ENCODE peak calls at places on chromosome 19, in seven cellular contexts. H is neuronal stem cell, K is H1, O is H9, A is mesenchymal stem cell, B is trophoblast cell, L is mesendoderm. E is an unnamed sample.
A peak's percentile ranks its signal among the peaks of the same experiment; 100 is the strongest.

GRCh38 chr19:16575861-16576689 is 3.9 kb upstream of the SLC35E1 start:
- DNase-seq in L (no peak), A (no peak), H (no peak), O (no peak), K (no peak), B (no peak), E (no peak)

GRCh38 chr19:2469102-2469914 is 6.6 kb upstream of the GADD45B start:
- DNase-seq in H (no peak), B (peak; percentile 84), K (no peak), O (peak; percentile 83), L (peak; percentile 95), A (peak; percentile 83), E (peak; percentile 78)

GRCh38 chr19:44672226-44672625 is 944 bp downstream of the CEACAM19 start:
- DNase-seq in H (no peak), L (no peak), K (no peak), A (no peak), B (no peak), O (no peak), E (no peak)

GRCh38 chr19:51473009-51473707 is 5.2 kb upstream of the CEACAM18 start:
- DNase-seq in A (peak; percentile 48), B (peak; percentile 68), K (peak; percentile 86), L (peak; percentile 68), O (peak; percentile 65), H (peak; percentile 48), E (peak; percentile 59)

GRCh38 chr19:14561249-14561648 is 10.6 kb downstream of the NDUFB7 start:
- DNase-seq in O (no peak), B (no peak), H (no peak), K (no peak), L (no peak), A (no peak), E (no peak)

GRCh38 chr19:23436944-23437343 is 41.7 kb upstream of the ZNF91 start:
- DNase-seq in K (peak; percentile 47), H (no peak), B (no peak), A (no peak), O (peak; percentile 28), L (peak; percentile 54), E (no peak)

GRCh38 chr19:13260883-13261653 is 110.9 kb downstream of the IER2 start:
- DNase-seq in H (no peak), A (peak; percentile 85), L (peak; percentile 27), O (no peak), B (peak; percentile 83), K (no peak), E (peak; percentile 93)

GRCh38 chr19:50551713-50552187 is 16.5 kb downstream of the LRRC4B start:
- DNase-seq in K (peak; percentile 54), L (peak; percentile 61), H (peak; percentile 75), A (no peak), O (no peak), B (no peak), E (no peak)

GRCh38 chr19:38617764-38618589 is at the start of gene MAP4K1:
- DNase-seq in H (no peak), L (no peak), K (no peak), O (no peak), A (no peak), B (no peak), E (no peak)

GRCh38 chr19:39046037-39046821 is 13.9 kb upstream of the FBXO27 start:
- DNase-seq in H (no peak), O (no peak), K (no peak), B (no peak), A (peak; percentile 23), L (peak; percentile 57), E (no peak)

GRCh38 chr19:18904334-18905057 is 8.5 kb upstream of the CERS1 start:
- DNase-seq in K (no peak), A (no peak), O (no peak), B (no peak), H (no peak), L (no peak), E (no peak)

GRCh38 chr19:50435627-50436026 is 2.9 kb downstream of the MYBPC2 start:
- DNase-seq in L (no peak), K (no peak), A (no peak), B (no peak), O (no peak), H (no peak), E (no peak)

DNA sequence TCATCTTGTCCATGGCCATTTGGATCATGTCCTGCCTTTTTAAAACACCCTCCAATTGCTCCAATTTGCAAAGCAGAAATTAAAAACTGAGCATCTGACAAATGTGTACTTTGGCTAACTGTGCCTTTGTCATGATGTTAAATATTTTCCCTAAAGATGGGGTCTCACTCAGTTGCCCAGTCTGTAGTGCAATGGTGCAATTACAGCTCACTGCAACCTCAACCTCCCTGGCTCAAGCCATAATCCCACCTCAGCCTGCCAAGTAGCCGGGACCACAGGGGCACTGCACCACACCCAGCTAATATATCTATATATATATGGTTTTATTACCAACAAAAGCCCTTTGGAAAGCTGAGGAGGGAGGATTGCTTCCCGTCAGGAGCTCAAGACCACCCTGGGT is 782.7 kb downstream of the UQCRFS1 start:
- DNase-seq in O (no peak), L (no peak), H (no peak), K (peak; percentile 11), B (no peak), A (no peak), E (no peak)
- H2BK5ac ChIP-seq in O (no peak overlapping the region), L (no peak overlapping the region), H (no peak overlapping the region), K (no peak overlapping the region), B (no peak overlapping the region), A (no peak overlapping the region), E (no peak overlapping the region)

GRCh38 chr19:55671054-55671378 is 4.0 kb upstream of the EPN1 start:
- DNase-seq in B (no peak), K (no peak), A (no peak), O (no peak), H (no peak), L (no peak), E (no peak)
- H2BK5ac ChIP-seq in B (no peak overlapping the region), K (no peak overlapping the region), A (no peak overlapping the region), O (no peak overlapping the region), H (peak overlapping the region; percentile 11), L (no peak overlapping the region), E (no peak overlapping the region)

GRCh38 chr19:29120471-29120870 is 92.5 kb downstream of the UQCRFS1 start:
- DNase-seq in B (peak; percentile 70), K (no peak), L (no peak), H (no peak), A (no peak), O (no peak), E (no peak)
- H2BK5ac ChIP-seq in B (no peak overlapping the region), K (no peak overlapping the region), L (no peak overlapping the region), H (no peak overlapping the region), A (no peak overlapping the region), O (no peak overlapping the region), E (no peak overlapping the region)

DNA sequence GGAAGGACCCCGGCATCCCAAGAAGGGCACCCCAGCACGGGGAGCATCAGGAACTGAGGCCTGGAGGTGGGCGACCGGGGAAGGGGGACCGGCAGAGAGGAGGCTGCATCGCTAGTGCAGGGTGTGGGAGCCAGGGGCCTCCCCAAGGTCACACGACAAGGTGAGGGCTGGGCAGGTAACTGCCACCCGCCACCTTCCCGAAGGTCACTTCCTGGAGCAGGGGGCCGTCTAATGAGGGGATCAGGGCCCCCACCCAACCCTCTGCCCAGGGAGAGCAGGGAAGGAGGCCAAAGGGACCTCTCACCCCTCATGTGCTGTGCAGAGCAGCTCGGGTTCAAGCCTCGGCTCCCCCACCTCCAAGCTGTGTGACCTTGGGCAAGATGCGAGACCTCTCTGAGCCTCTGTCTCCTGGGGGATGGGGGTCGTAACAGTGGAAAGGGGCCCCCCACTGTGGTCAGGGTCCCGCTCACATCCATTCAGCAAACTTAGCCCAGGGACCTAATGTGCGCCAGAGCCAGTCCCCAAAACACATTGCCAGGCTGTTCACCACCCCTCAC is 6.0 kb downstream of the ZBTB7A start:
- DNase-seq in K (no peak), O (no peak), A (no peak), L (no peak), B (no peak), H (no peak), E (no peak)
- H2BK5ac ChIP-seq in K (peak overlapping the region; percentile 71), O (no peak overlapping the region), A (no peak overlapping the region), L (no peak overlapping the region), B (no peak overlapping the region), H (no peak overlapping the region), E (peak overlapping the region; percentile 32)

DNA sequence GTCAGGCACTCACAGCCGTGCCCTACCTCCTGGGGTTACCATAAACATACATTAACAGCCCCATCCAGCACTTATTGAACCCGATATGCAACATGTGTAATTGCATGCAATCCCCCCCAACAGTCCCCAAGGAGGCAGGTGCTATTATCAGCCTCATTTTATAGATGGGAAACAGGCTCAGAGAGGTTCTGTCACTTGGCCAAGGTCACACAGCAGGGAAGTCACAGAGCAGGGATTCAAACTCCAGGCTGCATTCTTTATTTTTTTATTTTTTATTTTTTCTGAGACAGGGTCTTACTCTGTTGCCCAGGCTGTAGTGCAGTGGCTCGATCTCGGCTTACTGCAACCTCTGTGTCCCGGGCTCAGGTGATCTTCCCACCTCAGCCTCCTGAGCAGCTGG is 38.4 kb upstream of the TNFAIP8L1 start:
- DNase-seq in K (no peak), A (no peak), L (no peak), H (no peak), B (no peak), O (no peak), E (no peak)
- H2BK5ac ChIP-seq in K (no peak overlapping the region), A (no peak overlapping the region), L (no peak overlapping the region), H (no peak overlapping the region), B (no peak overlapping the region), O (no peak overlapping the region), E (no peak overlapping the region)

DNA sequence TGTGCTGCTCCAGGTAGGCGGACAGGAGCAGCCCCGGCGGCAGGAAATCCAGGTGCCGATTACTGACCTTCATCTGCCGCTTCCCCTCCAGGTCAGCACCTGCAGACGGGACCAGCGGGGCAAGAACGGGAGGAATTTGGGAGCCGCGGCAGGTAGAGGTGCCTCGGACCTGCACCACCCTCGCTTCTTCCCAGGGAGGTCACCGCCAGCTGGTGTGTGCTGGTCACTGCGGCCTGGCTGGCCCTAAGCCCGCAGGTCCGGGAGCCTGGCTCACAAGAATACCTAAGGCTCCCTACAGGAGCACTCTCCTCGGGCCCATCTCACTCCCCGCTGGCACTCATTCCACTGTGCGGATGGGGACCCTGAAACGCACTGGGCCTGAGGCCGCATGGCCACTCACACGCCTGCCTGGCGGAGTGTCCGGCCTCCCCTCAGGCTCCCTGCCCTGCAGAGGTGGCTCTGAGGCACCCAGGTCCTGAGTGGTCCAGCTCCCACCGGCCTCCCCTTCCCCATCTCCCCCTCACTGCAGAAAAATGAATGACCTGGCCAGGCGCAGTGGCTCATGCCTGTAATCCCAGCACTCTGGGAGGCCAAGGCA is 4.3 kb downstream of the RNU6-9 start:
- DNase-seq in L (no peak), H (no peak), B (peak; percentile 80), A (no peak), O (peak; percentile 71), K (peak; percentile 69), E (no peak)
- H2BK5ac ChIP-seq in L (no peak overlapping the region), H (no peak overlapping the region), B (no peak overlapping the region), A (no peak overlapping the region), O (no peak overlapping the region), K (no peak overlapping the region), E (no peak overlapping the region)

DNA sequence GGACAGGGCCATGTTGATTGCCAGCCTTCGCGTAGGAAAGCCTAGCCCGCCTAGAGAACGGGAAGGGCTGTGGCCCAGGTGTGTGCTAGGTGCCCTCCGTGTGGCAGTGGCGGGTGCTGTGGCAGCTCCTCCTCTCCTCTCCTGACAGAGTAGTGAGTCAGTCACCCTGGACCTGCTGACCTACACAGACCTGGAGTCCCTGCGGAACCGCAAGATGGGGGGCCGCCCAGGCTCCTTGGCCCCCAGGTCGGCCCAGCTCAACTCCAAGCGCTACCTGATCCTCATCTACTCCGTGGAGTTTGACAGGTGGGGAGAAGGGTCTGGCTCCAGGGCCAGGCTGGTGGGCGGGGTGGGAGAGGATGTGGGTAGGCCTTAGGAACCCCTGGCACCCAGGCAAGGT is 11.1 kb downstream of the CCDC61 start:
- DNase-seq in B (no peak), O (no peak), K (no peak), A (no peak), L (no peak), H (no peak), E (no peak)
- H2BK5ac ChIP-seq in B (no peak overlapping the region), O (no peak overlapping the region), K (no peak overlapping the region), A (no peak overlapping the region), L (no peak overlapping the region), H (no peak overlapping the region), E (no peak overlapping the region)

E was measured in IMR-90.